ENCODE peak calls at places on chromosome 6, in seven cellular contexts. A is GM12864; Y is activated T-helper 1 cell treated with anti-CD3 and anti-CD28 coated beads, Interleukin-2, amount 50 U/mL, for 16 hours; P is midbrain; N is stimulated activated CD4-positive, alpha-beta T cell treated with anti-CD3 and anti-CD28 coated beads, Interleukin-1b, Interleukin-23, amount 100 ng/mL, for 4 hours; D is T-helper 2 cell; G is mesendoderm. O is an unnamed sample.

GRCh38 chr6:52304917-52305316 is 20.4 kb upstream of the MCM3 start:
- DNase-seq in D (no peak), P (peak), G (no peak), N (no peak), A (no peak), Y (no peak), O (no peak)

GRCh38 chr6:44401138-44401537 is 13.6 kb downstream of the CDC5L start:
- DNase-seq in A (no peak), P (no peak), G (no peak), N (no peak), Y (no peak), D (no peak), O (no peak)

GRCh38 chr6:34743625-34744293 is 13.5 kb upstream of the SNRPC start:
- DNase-seq in P (no peak), A (no peak), N (no peak), G (no peak), Y (no peak), D (no peak), O (no peak)

GRCh38 chr6:111657146-111657545 is 51.5 kb upstream of the TRAF3IP2 start:
- DNase-seq in P (no peak), N (no peak), Y (no peak), D (no peak), G (no peak), A (no peak), O (no peak)

GRCh38 chr6:101429291-101429690 is 35.8 kb downstream of the GRIK2 start:
- DNase-seq in N (no peak), A (no peak), D (no peak), Y (no peak), G (peak), P (no peak), O (no peak)

GRCh38 chr6:138404666-138405337 is 779 bp downstream of the HEBP2 start:
- DNase-seq in P (peak), D (no peak), N (peak), Y (peak), A (no peak), G (no peak), O (no peak)

GRCh38 chr6:88177961-88178464 is 11.9 kb upstream of the CNR1 start:
- DNase-seq in G (peak), P (no peak), A (peak), N (no peak), Y (no peak), D (no peak), O (no peak)

GRCh38 chr6:4057036-4057435 is 21.9 kb downstream of the FAM217A start:
- DNase-seq in P (no peak), A (no peak), D (no peak), N (no peak), Y (no peak), G (no peak), O (no peak)

GRCh38 chr6:164303092-164304007 is 888.8 kb downstream of the QKI start:
- DNase-seq in Y (no peak), P (no peak), N (no peak), D (no peak), G (peak), A (no peak), O (no peak)

GRCh38 chr6:139338845-139339244 is 35.6 kb downstream of the CITED2 start:
- DNase-seq in N (no peak), D (no peak), A (no peak), Y (no peak), P (no peak), G (no peak), O (no peak)

GRCh38 chr6:100620085-100620484 is 155.4 kb upstream of the SIM1 start:
- DNase-seq in N (no peak), A (no peak), G (no peak), Y (no peak), P (no peak), D (no peak), O (no peak)

GRCh38 chr6:4295789-4296165 is 160.4 kb upstream of the ECI2 start:
- DNase-seq in G (no peak), D (no peak), P (no peak), N (no peak), Y (no peak), A (no peak), O (no peak)

GRCh38 chr6:112839525-112839961 is 492.4 kb downstream of the RFPL4B start:
- DNase-seq in N (no peak), Y (no peak), D (no peak), G (no peak), A (no peak), P (no peak), O (no peak)

GRCh38 chr6:29576056-29576455 is 8.9 kb upstream of the OR2H2 start:
- DNase-seq in N (no peak), P (no peak), Y (no peak), A (no peak), G (no peak), D (no peak), O (no peak)

GRCh38 chr6:128403618-128404444 is 116.6 kb downstream of the PTPRK start:
- DNase-seq in N (no peak), Y (no peak), A (no peak), G (no peak), P (no peak), D (no peak), O (no peak)

GRCh38 chr6:135475292-135475886 is 22.2 kb downstream of the AHI1 start:
- DNase-seq in G (no peak), D (no peak), P (no peak), Y (no peak), N (no peak), A (no peak), O (no peak)

GRCh38 chr6:165573671-165574070 is 89.4 kb downstream of the PDE10A start:
- DNase-seq in A (no peak), G (peak), P (peak), D (no peak), N (no peak), Y (no peak), O (peak)

GRCh38 chr6:35452186-35453090 is at the start of gene FANCE:
- DNase-seq in G (peak), D (peak), N (peak), Y (peak), P (peak), A (peak), O (peak)

GRCh38 chr6:42086046-42086664 is 35.8 kb downstream of the TAF8 start:
- DNase-seq in P (no peak), A (no peak), D (no peak), G (peak), Y (no peak), N (no peak), O (no peak)

GRCh38 chr6:20936949-20937348 is 402.7 kb downstream of the CDKAL1 start:
- DNase-seq in Y (no peak), A (no peak), P (no peak), N (no peak), G (peak), D (no peak), O (no peak)

GRCh38 chr6:52994789-52995078 is 350 bp downstream of the GSTA4 start:
- DNase-seq in G (no peak), P (peak), A (no peak), N (peak), Y (no peak), D (no peak), O (peak)

GRCh38 chr6:126293891-126294524 is 45.9 kb upstream of the CENPW start:
- DNase-seq in P (no peak), A (no peak), N (no peak), Y (no peak), D (no peak), G (no peak), O (no peak)

GRCh38 chr6:110703010-110703905 is 112.0 kb downstream of the CDK19 start:
- DNase-seq in G (no peak), N (no peak), D (no peak), A (no peak), P (no peak), Y (no peak), O (no peak)

GRCh38 chr6:37399131-37399530 is 33.9 kb upstream of the CMTR1 start:
- DNase-seq in G (no peak), A (no peak), D (no peak), P (no peak), Y (no peak), N (no peak), O (no peak)

GRCh38 chr6:43842231-43842794 is 72.3 kb downstream of the VEGFA start:
- DNase-seq in G (no peak), N (no peak), P (no peak), D (no peak), Y (no peak), A (no peak), O (no peak)

GRCh38 chr6:117025310-117025709 is 148.3 kb downstream of the RFX6 start:
- DNase-seq in D (no peak), N (no peak), A (no peak), P (no peak), G (peak), Y (no peak), O (no peak)

GRCh38 chr6:161941565-161941964 is 667.7 kb upstream of the AGPAT4 start:
- DNase-seq in Y (no peak), P (no peak), A (no peak), G (no peak), D (no peak), N (no peak), O (no peak)

GRCh38 chr6:89527634-89528033 is 94.7 kb downstream of the ANKRD6 start:
- DNase-seq in Y (no peak), P (no peak), A (no peak), G (peak), N (no peak), D (no peak), O (no peak)

GRCh38 chr6:157669747-157670216 is 153.3 kb upstream of the SNX9 start:
- DNase-seq in A (no peak), D (no peak), P (peak), G (peak), N (peak), Y (no peak), O (no peak)

GRCh38 chr6:16659471-16660156 is 101.6 kb downstream of the ATXN1 start:
- DNase-seq in P (no peak), N (no peak), D (no peak), Y (no peak), G (no peak), A (no peak), O (no peak)

GRCh38 chr6:31585531-31585930 is 546 bp upstream of the LST1 start:
- DNase-seq in P (no peak), Y (no peak), A (no peak), D (no peak), N (no peak), G (peak), O (no peak)

GRCh38 chr6:125314019-125314581 is 12.3 kb upstream of the HDDC2 start:
- DNase-seq in D (no peak), G (peak), A (no peak), P (peak), N (peak), Y (no peak), O (peak)

O was measured in mesothelial cell of epicardium.